ENCODE peak calls at places on chromosomes 16 and 17, in ten cellular contexts. One of them, this sample, is unnamed.
A peak's percentile ranks its signal among the peaks of the same experiment; 100 is the strongest.

GRCh38 chr17:16521070-16521727 is 29.2 kb upstream of the LRRC75A start:
- DNase-seq in body of pancreas: peak; percentile 83
- DNase-seq in IMR-90: peak; percentile 91
- DNase-seq in HCT116: peak; percentile 77
- DNase-seq in Peyer's patch: peak; percentile 59
- DNase-seq in prostate gland: peak; percentile 79
- DNase-seq in adrenal gland: peak; percentile 89
- DNase-seq in A549: peak; percentile 95
- DNase-seq in ovary: peak; percentile 68
- DNase-seq in stomach: peak; percentile 77
- DNase-seq in this sample: peak; percentile 70

GRCh38 chr17:1773755-1774181 is 11.9 kb downstream of the SERPINF1 start:
- DNase-seq in ovary: peak; percentile 58
- DNase-seq in adrenal gland: peak; percentile 49
- DNase-seq in HCT116: no peak
- DNase-seq in IMR-90: no peak
- DNase-seq in body of pancreas: peak; percentile 13
- DNase-seq in A549: no peak
- DNase-seq in prostate gland: no peak
- DNase-seq in Peyer's patch: no peak
- DNase-seq in stomach: no peak
- DNase-seq in this sample: peak; percentile 40

GRCh38 chr17:37476431-37477130 is 13.1 kb upstream of the DUSP14 start:
- DNase-seq in prostate gland: peak; percentile 82
- DNase-seq in ovary: no peak
- DNase-seq in adrenal gland: no peak
- DNase-seq in IMR-90: peak; percentile 55
- DNase-seq in stomach: no peak
- DNase-seq in HCT116: no peak
- DNase-seq in body of pancreas: no peak
- DNase-seq in A549: peak; percentile 35
- DNase-seq in Peyer's patch: no peak
- DNase-seq in this sample: peak; percentile 68

GRCh38 chr17:2892305-2892971 is 96.2 kb downstream of the RAP1GAP2 start:
- DNase-seq in prostate gland: no peak
- DNase-seq in ovary: no peak
- DNase-seq in HCT116: peak; percentile 85
- DNase-seq in A549: peak; percentile 94
- DNase-seq in adrenal gland: peak; percentile 51
- DNase-seq in body of pancreas: peak; percentile 81
- DNase-seq in Peyer's patch: no peak
- DNase-seq in IMR-90: peak; percentile 96
- DNase-seq in stomach: peak; percentile 74
- DNase-seq in this sample: no peak

GRCh38 chr17:66542967-66543525 is 240.6 kb downstream of the PRKCA start:
- DNase-seq in ovary: no peak
- DNase-seq in prostate gland: no peak
- DNase-seq in A549: no peak
- DNase-seq in Peyer's patch: no peak
- DNase-seq in adrenal gland: no peak
- DNase-seq in body of pancreas: no peak
- DNase-seq in HCT116: no peak
- DNase-seq in stomach: no peak
- DNase-seq in IMR-90: peak; percentile 92
- DNase-seq in this sample: no peak

GRCh38 chr16:49345829-49346228 is 27.8 kb upstream of the C16orf78 start:
- DNase-seq in Peyer's patch: no peak
- DNase-seq in HCT116: no peak
- DNase-seq in IMR-90: no peak
- DNase-seq in prostate gland: no peak
- DNase-seq in body of pancreas: no peak
- DNase-seq in stomach: no peak
- DNase-seq in adrenal gland: no peak
- DNase-seq in A549: no peak
- DNase-seq in ovary: no peak
- DNase-seq in this sample: no peak

GRCh38 chr17:14268264-14268663 is 31.6 kb upstream of the CDRT15 start:
- DNase-seq in adrenal gland: no peak
- DNase-seq in IMR-90: no peak
- DNase-seq in prostate gland: no peak
- DNase-seq in HCT116: no peak
- DNase-seq in stomach: no peak
- DNase-seq in ovary: no peak
- DNase-seq in Peyer's patch: no peak
- DNase-seq in A549: no peak
- DNase-seq in body of pancreas: peak; percentile 10
- DNase-seq in this sample: no peak

GRCh38 chr17:51572115-51572514 is 311.8 kb downstream of the UTP18 start:
- DNase-seq in prostate gland: no peak
- DNase-seq in Peyer's patch: no peak
- DNase-seq in adrenal gland: no peak
- DNase-seq in IMR-90: no peak
- DNase-seq in HCT116: no peak
- DNase-seq in A549: no peak
- DNase-seq in ovary: no peak
- DNase-seq in body of pancreas: no peak
- DNase-seq in stomach: no peak
- DNase-seq in this sample: no peak

GRCh38 chr17:42778570-42778969 is 1.8 kb upstream of the WNK4 start:
- DNase-seq in stomach: no peak
- DNase-seq in IMR-90: no peak
- DNase-seq in Peyer's patch: no peak
- DNase-seq in A549: no peak
- DNase-seq in HCT116: no peak
- DNase-seq in body of pancreas: no peak
- DNase-seq in adrenal gland: no peak
- DNase-seq in prostate gland: no peak
- DNase-seq in ovary: no peak
- DNase-seq in this sample: no peak
- TF ChIP-seq POLR2A in stomach: no peak
- TF ChIP-seq POLR2A in IMR-90: no peak
- TF ChIP-seq POLR2A in Peyer's patch: no peak
- TF ChIP-seq POLR2A in A549: no peak
- TF ChIP-seq POLR2A in HCT116: no peak
- TF ChIP-seq POLR2A in body of pancreas: no peak
- TF ChIP-seq POLR2A in adrenal gland: no peak
- TF ChIP-seq POLR2A in prostate gland: no peak
- TF ChIP-seq POLR2A in ovary: no peak
- TF ChIP-seq POLR2A in this sample: no peak

GRCh38 chr16:56990407-56991286 is 1.3 kb downstream of the NLRC5 start:
- DNase-seq in Peyer's patch: no peak
- DNase-seq in adrenal gland: no peak
- DNase-seq in IMR-90: no peak
- DNase-seq in HCT116: no peak
- DNase-seq in body of pancreas: no peak
- DNase-seq in A549: no peak
- DNase-seq in ovary: no peak
- DNase-seq in stomach: no peak
- DNase-seq in prostate gland: no peak
- DNase-seq in this sample: no peak

GRCh38 chr16:56988161-56988947 is 1.0 kb upstream of the NLRC5 start:
- DNase-seq in prostate gland: no peak
- DNase-seq in stomach: no peak
- DNase-seq in A549: no peak
- DNase-seq in Peyer's patch: peak; percentile 50
- DNase-seq in ovary: peak; percentile 34
- DNase-seq in body of pancreas: no peak
- DNase-seq in adrenal gland: peak; percentile 43
- DNase-seq in HCT116: no peak
- DNase-seq in IMR-90: peak; percentile 37
- DNase-seq in this sample: no peak

GRCh38 chr16:56989988-56990387 is 631 bp downstream of the NLRC5 start:
- DNase-seq in stomach: no peak
- DNase-seq in A549: no peak
- DNase-seq in ovary: no peak
- DNase-seq in IMR-90: no peak
- DNase-seq in prostate gland: no peak
- DNase-seq in Peyer's patch: no peak
- DNase-seq in body of pancreas: no peak
- DNase-seq in adrenal gland: no peak
- DNase-seq in HCT116: no peak
- DNase-seq in this sample: no peak

GRCh38 chr16:56987692-56988091 is 1.7 kb upstream of the NLRC5 start:
- DNase-seq in HCT116: no peak
- DNase-seq in ovary: no peak
- DNase-seq in IMR-90: no peak
- DNase-seq in A549: no peak
- DNase-seq in stomach: no peak
- DNase-seq in Peyer's patch: no peak
- DNase-seq in prostate gland: no peak
- DNase-seq in adrenal gland: no peak
- DNase-seq in body of pancreas: no peak
- DNase-seq in this sample: peak; percentile 9

GRCh38 chr16:56988948-56989945 is at the start of gene NLRC5:
- DNase-seq in ovary: peak; percentile 82
- DNase-seq in prostate gland: peak; percentile 88
- DNase-seq in IMR-90: peak; percentile 78
- DNase-seq in body of pancreas: peak; percentile 88
- DNase-seq in Peyer's patch: peak; percentile 92
- DNase-seq in stomach: peak; percentile 92
- DNase-seq in A549: peak; percentile 62
- DNase-seq in adrenal gland: peak; percentile 89
- DNase-seq in HCT116: peak; percentile 22
- DNase-seq in this sample: peak; percentile 90
- TF ChIP-seq POLR2A in ovary: peak; percentile 54
- TF ChIP-seq POLR2A in prostate gland: peak; percentile 78
- TF ChIP-seq POLR2A in IMR-90: no peak
- TF ChIP-seq POLR2A in body of pancreas: peak; percentile 77
- TF ChIP-seq POLR2A in Peyer's patch: peak; percentile 91
- TF ChIP-seq POLR2A in stomach: no peak
- TF ChIP-seq POLR2A in A549: no peak
- TF ChIP-seq POLR2A in adrenal gland: peak; percentile 88
- TF ChIP-seq POLR2A in HCT116: peak; percentile 46
- TF ChIP-seq POLR2A in this sample: peak; percentile 84

GRCh38 chr16:67230809-67231660 is 4.1 kb downstream of the TMEM208 start:
- DNase-seq in body of pancreas: no peak
- DNase-seq in adrenal gland: no peak
- DNase-seq in A549: no peak
- DNase-seq in stomach: peak; percentile 48
- DNase-seq in ovary: no peak
- DNase-seq in Peyer's patch: peak; percentile 45
- DNase-seq in prostate gland: no peak
- DNase-seq in IMR-90: no peak
- DNase-seq in HCT116: no peak
- DNase-seq in this sample: no peak

GRCh38 chr16:67228034-67228785 is 1.3 kb downstream of the TMEM208 start:
- DNase-seq in IMR-90: no peak
- DNase-seq in prostate gland: no peak
- DNase-seq in A549: no peak
- DNase-seq in stomach: no peak
- DNase-seq in adrenal gland: no peak
- DNase-seq in Peyer's patch: no peak
- DNase-seq in body of pancreas: no peak
- DNase-seq in HCT116: no peak
- DNase-seq in ovary: no peak
- DNase-seq in this sample: peak; percentile 20

GRCh38 chr16:67228905-67229304 is 2.0 kb downstream of the TMEM208 start:
- DNase-seq in adrenal gland: no peak
- DNase-seq in stomach: no peak
- DNase-seq in IMR-90: no peak
- DNase-seq in Peyer's patch: peak; percentile 39
- DNase-seq in HCT116: no peak
- DNase-seq in A549: no peak
- DNase-seq in ovary: no peak
- DNase-seq in prostate gland: no peak
- DNase-seq in body of pancreas: no peak
- DNase-seq in this sample: peak; percentile 25

GRCh38 chr16:67227567-67227921 is 614 bp downstream of the TMEM208 start:
- DNase-seq in body of pancreas: no peak
- DNase-seq in adrenal gland: no peak
- DNase-seq in Peyer's patch: no peak
- DNase-seq in ovary: no peak
- DNase-seq in A549: no peak
- DNase-seq in IMR-90: no peak
- DNase-seq in HCT116: no peak
- DNase-seq in prostate gland: no peak
- DNase-seq in stomach: no peak
- DNase-seq in this sample: no peak

DNA sequence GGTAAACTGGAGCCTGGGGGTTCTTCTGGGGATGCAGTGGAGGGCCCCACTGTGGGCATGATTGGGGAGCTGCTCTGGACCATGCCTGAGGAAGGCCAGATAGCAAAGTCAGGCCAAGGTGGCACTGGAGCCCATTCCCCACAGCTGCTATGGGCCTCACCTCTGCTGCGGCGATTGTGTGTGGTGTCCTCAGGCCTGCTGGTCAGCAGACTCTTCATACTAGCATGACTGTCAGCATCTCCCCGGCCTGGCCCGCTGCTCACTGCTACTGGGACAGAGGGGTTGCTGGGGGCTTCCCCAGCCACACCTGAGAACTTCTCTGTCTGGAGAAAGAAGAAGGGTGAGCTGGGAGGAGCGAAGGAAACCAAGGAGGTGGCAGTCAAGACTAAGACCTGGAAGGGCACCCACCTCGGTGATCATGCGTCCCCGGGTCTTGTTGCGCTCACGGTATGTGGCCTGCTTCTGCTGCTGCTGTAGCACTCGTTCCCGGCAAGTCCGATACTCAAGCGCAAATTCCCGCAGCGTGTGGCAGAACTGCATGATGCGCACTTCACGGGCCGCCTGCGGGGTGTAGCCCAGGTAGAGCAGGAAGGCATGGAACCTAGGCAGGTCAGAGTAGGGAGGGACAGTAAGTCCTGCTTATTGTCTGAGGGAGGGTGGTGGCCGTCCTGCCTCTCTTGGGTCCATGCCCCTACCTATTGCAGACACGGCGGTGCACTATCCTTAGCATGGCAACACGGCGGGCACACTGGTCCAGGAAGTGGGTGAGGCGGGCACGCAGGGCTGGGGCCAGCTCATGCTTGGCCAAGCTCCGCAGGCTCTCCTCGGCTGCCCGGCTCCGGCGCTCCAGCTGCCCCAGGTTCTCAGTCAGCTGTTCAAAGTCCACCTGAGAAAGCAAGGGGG is 3.2 kb downstream of the TMEM208 start:
- DNase-seq in body of pancreas: no peak
- DNase-seq in adrenal gland: no peak
- DNase-seq in IMR-90: no peak
- DNase-seq in prostate gland: no peak
- DNase-seq in HCT116: no peak
- DNase-seq in stomach: no peak
- DNase-seq in A549: no peak
- DNase-seq in ovary: no peak
- DNase-seq in Peyer's patch: peak; percentile 47
- DNase-seq in this sample: no peak
- TF ChIP-seq POLR2A in body of pancreas: no peak
- TF ChIP-seq POLR2A in adrenal gland: no peak
- TF ChIP-seq POLR2A in IMR-90: no peak
- TF ChIP-seq POLR2A in prostate gland: no peak
- TF ChIP-seq POLR2A in HCT116: no peak
- TF ChIP-seq POLR2A in stomach: no peak
- TF ChIP-seq POLR2A in A549: no peak
- TF ChIP-seq POLR2A in ovary: no peak
- TF ChIP-seq POLR2A in Peyer's patch: no peak
- TF ChIP-seq POLR2A in this sample: no peak

GRCh38 chr16:4193920-4194319 is 48.0 kb downstream of the SRL start:
- DNase-seq in A549: no peak
- DNase-seq in stomach: no peak
- DNase-seq in body of pancreas: no peak
- DNase-seq in HCT116: no peak
- DNase-seq in prostate gland: no peak
- DNase-seq in IMR-90: no peak
- DNase-seq in adrenal gland: no peak
- DNase-seq in ovary: no peak
- DNase-seq in Peyer's patch: no peak
- DNase-seq in this sample: peak; percentile 10

GRCh38 chr16:4192206-4192605 is 49.7 kb downstream of the SRL start:
- DNase-seq in Peyer's patch: no peak
- DNase-seq in prostate gland: no peak
- DNase-seq in A549: no peak
- DNase-seq in stomach: no peak
- DNase-seq in HCT116: no peak
- DNase-seq in ovary: no peak
- DNase-seq in IMR-90: no peak
- DNase-seq in body of pancreas: no peak
- DNase-seq in adrenal gland: no peak
- DNase-seq in this sample: peak; percentile 9

GRCh38 chr16:4190934-4191333 is 50.9 kb downstream of the SRL start:
- DNase-seq in HCT116: no peak
- DNase-seq in body of pancreas: no peak
- DNase-seq in IMR-90: no peak
- DNase-seq in stomach: no peak
- DNase-seq in Peyer's patch: no peak
- DNase-seq in A549: no peak
- DNase-seq in ovary: no peak
- DNase-seq in prostate gland: no peak
- DNase-seq in adrenal gland: no peak
- DNase-seq in this sample: no peak

GRCh38 chr16:4194661-4195060 is 47.2 kb downstream of the SRL start:
- DNase-seq in A549: no peak
- DNase-seq in ovary: no peak
- DNase-seq in Peyer's patch: no peak
- DNase-seq in stomach: no peak
- DNase-seq in adrenal gland: no peak
- DNase-seq in HCT116: no peak
- DNase-seq in body of pancreas: no peak
- DNase-seq in prostate gland: no peak
- DNase-seq in IMR-90: no peak
- DNase-seq in this sample: peak; percentile 13

DNA sequence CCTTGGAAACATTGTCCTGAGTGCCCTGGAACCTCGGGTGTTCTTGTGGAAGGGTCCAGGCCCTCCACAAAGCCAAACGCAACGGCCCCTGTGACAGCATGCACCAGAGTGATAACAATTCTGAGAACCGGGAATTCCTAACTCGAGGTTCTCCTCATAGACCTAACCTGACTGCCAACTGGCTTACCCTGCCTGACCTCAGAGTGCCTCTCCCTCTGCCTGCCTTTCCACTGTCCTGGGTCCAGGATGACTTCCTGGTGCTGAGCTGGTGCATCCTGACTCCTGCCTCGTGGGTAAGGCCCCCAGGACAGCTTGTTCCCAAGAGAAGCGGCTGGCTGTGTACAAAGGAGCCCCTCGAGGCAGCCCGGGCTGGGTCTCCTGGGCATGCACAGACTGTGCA is 51.8 kb downstream of the SRL start:
- DNase-seq in prostate gland: no peak
- DNase-seq in adrenal gland: no peak
- DNase-seq in HCT116: no peak
- DNase-seq in Peyer's patch: no peak
- DNase-seq in IMR-90: no peak
- DNase-seq in stomach: no peak
- DNase-seq in A549: no peak
- DNase-seq in body of pancreas: no peak
- DNase-seq in ovary: no peak
- DNase-seq in this sample: peak; percentile 36
- TF ChIP-seq POLR2A in prostate gland: no peak
- TF ChIP-seq POLR2A in adrenal gland: no peak
- TF ChIP-seq POLR2A in HCT116: no peak
- TF ChIP-seq POLR2A in Peyer's patch: no peak
- TF ChIP-seq POLR2A in IMR-90: no peak
- TF ChIP-seq POLR2A in stomach: no peak
- TF ChIP-seq POLR2A in A549: no peak
- TF ChIP-seq POLR2A in body of pancreas: no peak
- TF ChIP-seq POLR2A in ovary: no peak
- TF ChIP-seq POLR2A in this sample: no peak

This sample was measured in heart left ventricle.